ENCODE peak calls at places on chromosomes 11 and 22, in five cellular contexts. One of them, this sample, is unnamed.

GRCh38 chr11:79309402-79309801 is 131.4 kb downstream of the TENM4 start:
- DNase-seq in epithelial cell of esophagus: no peak
- DNase-seq in heart left ventricle: no peak
- DNase-seq in lower leg skin: no peak
- DNase-seq in psoas muscle: no peak
- DNase-seq in this sample: no peak

GRCh38 chr11:3835100-3835485 is 5.7 kb downstream of the RHOG start:
- DNase-seq in epithelial cell of esophagus: peak
- DNase-seq in heart left ventricle: no peak
- DNase-seq in lower leg skin: no peak
- DNase-seq in psoas muscle: no peak
- DNase-seq in this sample: no peak

GRCh38 chr22:37887610-37888378 is 18.3 kb upstream of the MICALL1 start:
- DNase-seq in epithelial cell of esophagus: peak
- DNase-seq in heart left ventricle: no peak
- DNase-seq in lower leg skin: peak
- DNase-seq in psoas muscle: peak
- DNase-seq in this sample: no peak

GRCh38 chr11:114987171-114987760 is 308.9 kb downstream of the NXPE2 start:
- DNase-seq in epithelial cell of esophagus: peak
- DNase-seq in heart left ventricle: no peak
- DNase-seq in lower leg skin: no peak
- DNase-seq in psoas muscle: no peak
- DNase-seq in this sample: no peak

GRCh38 chr22:32444068-32444467 is 20.2 kb downstream of the BPIFC start:
- DNase-seq in epithelial cell of esophagus: peak
- DNase-seq in heart left ventricle: no peak
- DNase-seq in lower leg skin: no peak
- DNase-seq in psoas muscle: no peak
- DNase-seq in this sample: no peak

GRCh38 chr11:134395002-134395401 is 17.0 kb downstream of the B3GAT1 start:
- DNase-seq in epithelial cell of esophagus: no peak
- DNase-seq in heart left ventricle: no peak
- DNase-seq in lower leg skin: no peak
- DNase-seq in psoas muscle: no peak
- DNase-seq in this sample: no peak

GRCh38 chr11:125253795-125254525 is 89.4 kb downstream of the PKNOX2 start:
- DNase-seq in epithelial cell of esophagus: no peak
- DNase-seq in heart left ventricle: no peak
- DNase-seq in lower leg skin: no peak
- DNase-seq in psoas muscle: no peak
- DNase-seq in this sample: no peak

GRCh38 chr11:40228671-40229070 is 1230.8 kb downstream of the LRRC4C start:
- DNase-seq in epithelial cell of esophagus: no peak
- DNase-seq in heart left ventricle: no peak
- DNase-seq in lower leg skin: no peak
- DNase-seq in psoas muscle: no peak
- DNase-seq in this sample: no peak

GRCh38 chr11:111604392-111605009 is 2.3 kb downstream of the SIK2 start:
- DNase-seq in epithelial cell of esophagus: peak
- DNase-seq in heart left ventricle: no peak
- DNase-seq in lower leg skin: no peak
- DNase-seq in psoas muscle: no peak
- DNase-seq in this sample: no peak

GRCh38 chr11:130846606-130847005 is 69.7 kb downstream of the SNX19 start:
- DNase-seq in epithelial cell of esophagus: peak
- DNase-seq in heart left ventricle: no peak
- DNase-seq in lower leg skin: no peak
- DNase-seq in psoas muscle: no peak
- DNase-seq in this sample: no peak

GRCh38 chr11:116421529-116422185 is 351.1 kb downstream of the BUD13 start:
- DNase-seq in epithelial cell of esophagus: no peak
- DNase-seq in heart left ventricle: no peak
- DNase-seq in lower leg skin: no peak
- DNase-seq in psoas muscle: no peak
- DNase-seq in this sample: no peak

GRCh38 chr11:67468509-67468834 is 579 bp downstream of the TMEM134 start:
- DNase-seq in epithelial cell of esophagus: no peak
- DNase-seq in heart left ventricle: no peak
- DNase-seq in lower leg skin: no peak
- DNase-seq in psoas muscle: no peak
- DNase-seq in this sample: no peak

GRCh38 chr22:26797910-26798309 is 140.5 kb downstream of the MIAT start:
- DNase-seq in epithelial cell of esophagus: no peak
- DNase-seq in heart left ventricle: no peak
- DNase-seq in lower leg skin: no peak
- DNase-seq in psoas muscle: no peak
- DNase-seq in this sample: no peak

GRCh38 chr22:37563153-37564081 is 3.1 kb downstream of the CDC42EP1 start:
- DNase-seq in epithelial cell of esophagus: peak
- DNase-seq in heart left ventricle: peak
- DNase-seq in lower leg skin: peak
- DNase-seq in psoas muscle: peak
- DNase-seq in this sample: peak

DNA sequence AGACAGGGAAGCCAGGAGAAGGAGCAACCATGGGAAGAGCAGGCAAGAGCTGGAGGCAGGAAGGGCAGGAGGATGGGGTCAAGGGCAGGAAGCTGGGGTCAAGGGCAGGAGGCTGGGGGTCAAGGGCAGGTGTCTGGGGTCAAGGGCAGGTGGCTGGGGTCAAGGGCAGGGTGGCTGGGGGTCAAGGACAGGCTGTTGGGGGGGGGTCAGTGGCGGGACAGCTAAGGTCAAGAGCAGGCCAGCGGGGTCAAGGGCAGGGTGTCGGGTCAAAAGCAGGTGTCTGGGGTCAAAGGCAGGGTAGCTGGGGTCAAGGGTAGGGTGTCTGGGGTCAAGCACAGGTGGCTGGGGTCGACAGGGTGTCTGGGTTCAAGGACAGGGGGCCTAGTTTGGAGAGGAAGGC is 24.2 kb downstream of the CPT1A start:
- DNase-seq in epithelial cell of esophagus: no peak
- DNase-seq in heart left ventricle: no peak
- DNase-seq in lower leg skin: no peak
- DNase-seq in psoas muscle: no peak
- DNase-seq in this sample: no peak
- TF ChIP-seq CTCF in epithelial cell of esophagus: no peak
- TF ChIP-seq CTCF in heart left ventricle: no peak
- TF ChIP-seq CTCF in lower leg skin: no peak
- TF ChIP-seq CTCF in psoas muscle: no peak
- TF ChIP-seq CTCF in this sample: no peak

GRCh38 chr11:73389134-73389525 is 12.9 kb downstream of the RELT start:
- DNase-seq in epithelial cell of esophagus: peak
- DNase-seq in heart left ventricle: no peak
- DNase-seq in lower leg skin: no peak
- DNase-seq in psoas muscle: no peak
- DNase-seq in this sample: no peak

GRCh38 chr11:73386568-73386967 is 10.4 kb downstream of the RELT start:
- DNase-seq in epithelial cell of esophagus: no peak
- DNase-seq in heart left ventricle: no peak
- DNase-seq in lower leg skin: no peak
- DNase-seq in psoas muscle: no peak
- DNase-seq in this sample: no peak

GRCh38 chr11:73388241-73389133 is 12.3 kb downstream of the RELT start:
- DNase-seq in epithelial cell of esophagus: peak
- DNase-seq in heart left ventricle: peak
- DNase-seq in lower leg skin: no peak
- DNase-seq in psoas muscle: peak
- DNase-seq in this sample: no peak

GRCh38 chr11:73386026-73386425 is 9.8 kb downstream of the RELT start:
- DNase-seq in epithelial cell of esophagus: no peak
- DNase-seq in heart left ventricle: peak
- DNase-seq in lower leg skin: no peak
- DNase-seq in psoas muscle: no peak
- DNase-seq in this sample: no peak

GRCh38 chr11:73387594-73388021 is 11.4 kb downstream of the RELT start:
- DNase-seq in epithelial cell of esophagus: no peak
- DNase-seq in heart left ventricle: no peak
- DNase-seq in lower leg skin: no peak
- DNase-seq in psoas muscle: peak
- DNase-seq in this sample: no peak
- H3K4me3 ChIP-seq in epithelial cell of esophagus: no peak
- H3K4me3 ChIP-seq in heart left ventricle: no peak
- H3K4me3 ChIP-seq in lower leg skin: no peak
- H3K4me3 ChIP-seq in psoas muscle: peak
- H3K4me3 ChIP-seq in this sample: no peak

GRCh38 chr11:47348859-47349258 is 3.6 kb downstream of the MYBPC3 start:
- DNase-seq in epithelial cell of esophagus: peak
- DNase-seq in heart left ventricle: peak
- DNase-seq in lower leg skin: no peak
- DNase-seq in psoas muscle: no peak
- DNase-seq in this sample: no peak
- TF ChIP-seq CTCF in epithelial cell of esophagus: peak
- TF ChIP-seq CTCF in heart left ventricle: no peak
- TF ChIP-seq CTCF in lower leg skin: no peak
- TF ChIP-seq CTCF in psoas muscle: no peak
- TF ChIP-seq CTCF in this sample: peak

DNA sequence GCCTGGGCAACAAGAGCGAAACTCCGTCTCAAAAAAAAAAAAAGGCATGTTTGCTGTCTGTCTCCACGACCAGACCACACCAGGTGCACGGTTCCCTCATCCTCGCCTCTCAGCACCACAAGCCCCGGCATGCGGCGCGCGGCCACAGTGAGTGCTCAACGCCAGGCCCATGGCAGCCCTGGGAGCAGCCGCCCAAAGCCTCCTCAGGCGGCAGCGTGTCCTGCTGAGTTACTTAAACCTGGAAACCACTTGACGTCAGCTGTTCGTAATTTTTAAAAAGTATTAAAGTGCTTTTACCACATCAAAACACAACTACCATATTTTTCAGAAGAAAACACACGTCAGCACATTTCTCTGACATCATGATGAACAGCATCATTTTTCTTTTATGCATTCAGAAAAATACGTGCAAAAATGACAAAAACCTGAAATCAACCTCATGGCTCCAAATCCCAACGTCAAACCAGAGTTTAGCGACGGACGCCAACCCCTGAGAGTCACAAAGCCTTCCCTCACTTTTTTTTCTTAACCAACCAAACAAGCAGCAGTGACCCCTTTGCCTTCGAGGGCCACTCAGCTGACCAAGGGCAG is 2.1 kb downstream of the DEAF1 start:
- DNase-seq in epithelial cell of esophagus: peak
- DNase-seq in heart left ventricle: no peak
- DNase-seq in lower leg skin: no peak
- DNase-seq in psoas muscle: no peak
- DNase-seq in this sample: no peak
- H3K4me3 ChIP-seq in epithelial cell of esophagus: peak
- H3K4me3 ChIP-seq in heart left ventricle: no peak
- H3K4me3 ChIP-seq in lower leg skin: no peak
- H3K4me3 ChIP-seq in psoas muscle: peak
- H3K4me3 ChIP-seq in this sample: peak